ENCODE peak calls at places on chromosomes 4 and X, in four cellular contexts. R is T-cell, K is neural crest cell, P is neuronal stem cell. V is an unnamed sample.

GRCh38 chr4:40493160-40493559 is 136.5 kb downstream of the RBM47 start:
- DNase-seq in R (no peak), K (no peak), P (no peak), V (no peak)

GRCh38 chr4:162838671-162839070 is 328.0 kb downstream of the NAF1 start:
- DNase-seq in R (no peak), K (no peak), P (no peak), V (peak; percentile 70)

GRCh38 chr4:107379054-107379869 is 340.8 kb downstream of the PAPSS1 start:
- DNase-seq in R (no peak), K (no peak), P (no peak), V (peak; percentile 33)

GRCh38 chr4:108766058-108766457 is 3.2 kb upstream of the ETNPPL start:
- DNase-seq in R (no peak), K (no peak), P (no peak), V (no peak)

GRCh38 chrX:73563740-73564073 is 710 bp downstream of the CHIC1 start:
- DNase-seq in R (no peak), K (no peak), P (no peak), V (peak; percentile 48)

GRCh38 chr4:78704981-78705757 is 71.0 kb upstream of the BMP2K start:
- DNase-seq in R (no peak), K (no peak), P (no peak), V (peak; percentile 21)

GRCh38 chr4:153127773-153128494 is 76.3 kb upstream of the TRIM2 start:
- DNase-seq in R (peak; percentile 73), K (peak; percentile 98), P (peak; percentile 96), V (peak; percentile 76)

GRCh38 chrX:7215842-7216241 is 67.9 kb upstream of the PUDP start:
- DNase-seq in R (no peak), K (no peak), P (no peak), V (peak; percentile 50)

GRCh38 chrX:72306851-72307645 is 1.3 kb upstream of the CITED1 start:
- DNase-seq in R (no peak), K (peak; percentile 48), P (peak; percentile 56), V (peak; percentile 86)

GRCh38 chr4:147336252-147336651 is 144.6 kb upstream of the EDNRA start:
- DNase-seq in R (no peak), K (no peak), P (no peak), V (peak; percentile 25)

GRCh38 chrX:65750674-65751469 is 83.4 kb downstream of the MSN start:
- DNase-seq in R (peak; percentile 31), K (no peak), P (no peak), V (no peak)

GRCh38 chr4:94469221-94469784 is 17.6 kb downstream of the PDLIM5 start:
- DNase-seq in R (no peak), K (no peak), P (no peak), V (no peak)

GRCh38 chrX:54530358-54530900 is 410 bp downstream of the GNL3L start:
- DNase-seq in R (no peak), K (no peak), P (no peak), V (peak; percentile 2)

GRCh38 chr4:5051210-5051691 is at the start of gene STK32B:
- DNase-seq in R (no peak), K (peak; percentile 60), P (peak; percentile 57), V (peak; percentile 84)

GRCh38 chrX:38220936-38221386 is 290 bp upstream of the SRPX start:
- DNase-seq in R (no peak), K (no peak), P (peak; percentile 0), V (no peak)

GRCh38 chr4:36280555-36280954 is 861 bp upstream of the DTHD1 start:
- DNase-seq in R (no peak), K (no peak), P (peak; percentile 15), V (no peak)